ENCODE peak calls at places on chromosomes 16 and 17, in four cellular contexts. C is NCI-H748 treated with DMSO at 0.1 percent for 48 hours, Y is left ventricle myocardium inferior, A is ACHN. B is an unnamed sample.

GRCh38 chr16:25905810-25906209 is 214.1 kb downstream of the HS3ST4 start:
- DNase-seq in A (no peak), C (no peak), Y (no peak), B (no peak)

GRCh38 chr16:67447508-67448076 is 16.7 kb downstream of the HSD11B2 start:
- DNase-seq in C (no peak), Y (peak; percentile 60), A (peak; percentile 72), B (peak; percentile 65)

GRCh38 chr16:48603647-48604376 is 6.2 kb downstream of the N4BP1 start:
- DNase-seq in Y (no peak), A (no peak), C (no peak), B (no peak)

GRCh38 chr17:43528988-43529814 is 16.9 kb downstream of the ETV4 start:
- DNase-seq in A (no peak), C (no peak), Y (no peak), B (no peak)

GRCh38 chr17:70041575-70041974 is 33.5 kb upstream of the KCNJ16 start:
- DNase-seq in Y (no peak), C (no peak), A (no peak), B (no peak)

GRCh38 chr17:50128441-50129302 is 1.3 kb downstream of the SAMD14 start:
- DNase-seq in Y (no peak), C (no peak), A (no peak), B (no peak)

GRCh38 chr17:33218657-33219298 is 74.3 kb downstream of the ASIC2 start:
- DNase-seq in A (no peak), C (no peak), Y (no peak), B (no peak)

GRCh38 chr16:229731-230281 is 557 bp upstream of the LUC7L start:
- DNase-seq in A (no peak), C (no peak), Y (no peak), B (no peak)

B was measured in uterus.